ENCODE peak calls at places on chromosomes 6 and 20, in five cellular contexts. One of them, this sample, is unnamed.

GRCh38 chr20:10505320-10506226 is 70.5 kb downstream of the SLX4IP start:
- DNase-seq in IMR-90: peak
- DNase-seq in MM.1S: no peak
- DNase-seq in mammary epithelial cell: no peak
- DNase-seq in Peyer's patch: no peak
- DNase-seq in this sample: no peak

GRCh38 chr6:20933057-20933792 is 399.0 kb downstream of the CDKAL1 start:
- DNase-seq in MM.1S: no peak
- DNase-seq in Peyer's patch: no peak
- DNase-seq in IMR-90: no peak
- DNase-seq in mammary epithelial cell: no peak
- DNase-seq in this sample: no peak

GRCh38 chr6:127078669-127079068 is 39.8 kb upstream of the RSPO3 start:
- DNase-seq in mammary epithelial cell: no peak
- DNase-seq in IMR-90: no peak
- DNase-seq in Peyer's patch: no peak
- DNase-seq in MM.1S: no peak
- DNase-seq in this sample: no peak

GRCh38 chr20:57651977-57652864 is 32.0 kb upstream of the ZBP1 start:
- DNase-seq in mammary epithelial cell: no peak
- DNase-seq in MM.1S: no peak
- DNase-seq in Peyer's patch: peak
- DNase-seq in IMR-90: no peak
- DNase-seq in this sample: peak

GRCh38 chr6:117188627-117189201 is 76.6 kb upstream of the VGLL2 start:
- DNase-seq in MM.1S: peak
- DNase-seq in IMR-90: no peak
- DNase-seq in Peyer's patch: no peak
- DNase-seq in mammary epithelial cell: no peak
- DNase-seq in this sample: no peak

GRCh38 chr6:131231886-131232285 is 96.6 kb downstream of the AKAP7 start:
- DNase-seq in Peyer's patch: no peak
- DNase-seq in MM.1S: no peak
- DNase-seq in mammary epithelial cell: no peak
- DNase-seq in IMR-90: no peak
- DNase-seq in this sample: no peak

GRCh38 chr6:9766240-9766915 is 648.5 kb downstream of the TFAP2A start:
- DNase-seq in Peyer's patch: no peak
- DNase-seq in IMR-90: peak
- DNase-seq in mammary epithelial cell: peak
- DNase-seq in MM.1S: no peak
- DNase-seq in this sample: no peak

GRCh38 chr6:1712451-1712850 is 102.7 kb downstream of the FOXC1 start:
- DNase-seq in mammary epithelial cell: no peak
- DNase-seq in MM.1S: no peak
- DNase-seq in Peyer's patch: no peak
- DNase-seq in IMR-90: no peak
- DNase-seq in this sample: no peak

GRCh38 chr6:41077536-41077935 is 4.8 kb downstream of the NFYA start:
- DNase-seq in Peyer's patch: no peak
- DNase-seq in mammary epithelial cell: no peak
- DNase-seq in MM.1S: no peak
- DNase-seq in IMR-90: no peak
- DNase-seq in this sample: no peak

GRCh38 chr6:48404927-48405326 is 293.9 kb upstream of the PTCHD4 start:
- DNase-seq in Peyer's patch: no peak
- DNase-seq in MM.1S: no peak
- DNase-seq in IMR-90: no peak
- DNase-seq in mammary epithelial cell: no peak
- DNase-seq in this sample: no peak

GRCh38 chr20:23926941-23927872 is 47.7 kb upstream of the CST5 start:
- DNase-seq in IMR-90: no peak
- DNase-seq in MM.1S: no peak
- DNase-seq in Peyer's patch: no peak
- DNase-seq in mammary epithelial cell: no peak
- DNase-seq in this sample: no peak

GRCh38 chr6:35443341-35444030 is 8.7 kb upstream of the FANCE start:
- DNase-seq in mammary epithelial cell: no peak
- DNase-seq in Peyer's patch: no peak
- DNase-seq in IMR-90: no peak
- DNase-seq in MM.1S: no peak
- DNase-seq in this sample: no peak

GRCh38 chr20:8583209-8584106 is 451.4 kb downstream of the PLCB1 start:
- DNase-seq in IMR-90: peak
- DNase-seq in mammary epithelial cell: no peak
- DNase-seq in MM.1S: no peak
- DNase-seq in Peyer's patch: no peak
- DNase-seq in this sample: no peak

GRCh38 chr20:10065154-10065833 is 30.5 kb downstream of the ANKEF1 start:
- DNase-seq in MM.1S: no peak
- DNase-seq in mammary epithelial cell: peak
- DNase-seq in Peyer's patch: no peak
- DNase-seq in IMR-90: peak
- DNase-seq in this sample: no peak

GRCh38 chr6:166999845-167000253 is 652 bp downstream of the CEP43 start:
- DNase-seq in mammary epithelial cell: no peak
- DNase-seq in MM.1S: no peak
- DNase-seq in Peyer's patch: no peak
- DNase-seq in IMR-90: no peak
- DNase-seq in this sample: no peak

GRCh38 chr6:4610256-4610655 is 165.9 kb upstream of the CDYL start:
- DNase-seq in Peyer's patch: no peak
- DNase-seq in mammary epithelial cell: peak
- DNase-seq in MM.1S: no peak
- DNase-seq in IMR-90: peak
- DNase-seq in this sample: no peak

GRCh38 chr6:52061481-52061880 is 25.9 kb downstream of the PKHD1 start:
- DNase-seq in IMR-90: no peak
- DNase-seq in mammary epithelial cell: no peak
- DNase-seq in MM.1S: no peak
- DNase-seq in Peyer's patch: no peak
- DNase-seq in this sample: no peak

GRCh38 chr6:35096129-35096852 is 44.8 kb downstream of the TCP11 start:
- DNase-seq in IMR-90: peak
- DNase-seq in mammary epithelial cell: peak
- DNase-seq in Peyer's patch: no peak
- DNase-seq in MM.1S: no peak
- DNase-seq in this sample: peak

GRCh38 chr6:27873101-27874030 is 38.8 kb downstream of the OR2B2 start:
- DNase-seq in MM.1S: no peak
- DNase-seq in mammary epithelial cell: peak
- DNase-seq in IMR-90: peak
- DNase-seq in Peyer's patch: peak
- DNase-seq in this sample: peak

GRCh38 chr6:40936810-40937209 is 102.2 kb downstream of the UNC5CL start:
- DNase-seq in MM.1S: no peak
- DNase-seq in IMR-90: peak
- DNase-seq in mammary epithelial cell: peak
- DNase-seq in Peyer's patch: no peak
- DNase-seq in this sample: no peak

GRCh38 chr6:156655267-156655918 is 121.8 kb upstream of the ARID1B start:
- DNase-seq in Peyer's patch: no peak
- DNase-seq in mammary epithelial cell: no peak
- DNase-seq in MM.1S: no peak
- DNase-seq in IMR-90: no peak
- DNase-seq in this sample: peak

GRCh38 chr6:168075787-168076202 is 3.2 kb downstream of the FRMD1 start:
- DNase-seq in Peyer's patch: no peak
- DNase-seq in MM.1S: no peak
- DNase-seq in IMR-90: no peak
- DNase-seq in mammary epithelial cell: no peak
- DNase-seq in this sample: no peak

GRCh38 chr6:52253494-52253893 is 9.2 kb upstream of the IL17F start:
- DNase-seq in IMR-90: no peak
- DNase-seq in mammary epithelial cell: peak
- DNase-seq in MM.1S: peak
- DNase-seq in Peyer's patch: no peak
- DNase-seq in this sample: no peak

GRCh38 chr6:134235937-134236751 is 81.8 kb downstream of the SGK1 start:
- DNase-seq in mammary epithelial cell: peak
- DNase-seq in Peyer's patch: no peak
- DNase-seq in IMR-90: peak
- DNase-seq in MM.1S: peak
- DNase-seq in this sample: no peak

GRCh38 chr6:54801669-54802068 is 44.9 kb upstream of the FAM83B start:
- DNase-seq in IMR-90: peak
- DNase-seq in Peyer's patch: no peak
- DNase-seq in mammary epithelial cell: peak
- DNase-seq in MM.1S: no peak
- DNase-seq in this sample: no peak

GRCh38 chr6:2990179-2990931 is 9.3 kb upstream of the NQO2 start:
- DNase-seq in Peyer's patch: peak
- DNase-seq in mammary epithelial cell: peak
- DNase-seq in MM.1S: peak
- DNase-seq in IMR-90: no peak
- DNase-seq in this sample: peak

GRCh38 chr6:25005010-25005409 is 69.2 kb upstream of the RIPOR2 start:
- DNase-seq in IMR-90: no peak
- DNase-seq in mammary epithelial cell: no peak
- DNase-seq in MM.1S: no peak
- DNase-seq in Peyer's patch: no peak
- DNase-seq in this sample: no peak

DNA sequence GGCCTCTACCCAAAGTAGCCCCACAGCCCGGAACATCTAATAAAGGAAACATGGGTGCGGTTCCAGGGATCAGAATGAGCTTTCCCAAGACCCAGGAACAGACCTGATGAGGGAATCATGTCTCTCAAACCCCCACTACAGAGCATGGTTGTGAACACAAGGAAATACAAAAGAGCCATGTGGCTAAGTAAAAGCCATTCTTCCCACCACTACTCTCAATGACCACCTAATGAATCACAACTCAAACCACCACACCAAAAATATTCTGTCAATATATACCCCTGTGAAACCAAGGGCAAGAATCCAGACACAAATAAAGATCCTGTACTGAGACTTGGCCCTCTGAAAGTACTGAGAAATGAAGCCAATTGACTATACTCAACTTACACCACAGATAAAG is 20.9 kb upstream of the COL21A1 start:
- DNase-seq in Peyer's patch: no peak
- DNase-seq in MM.1S: no peak
- DNase-seq in IMR-90: no peak
- DNase-seq in mammary epithelial cell: no peak
- DNase-seq in this sample: no peak
- H3K4me3 ChIP-seq in Peyer's patch: no peak
- H3K4me3 ChIP-seq in MM.1S: no peak
- H3K4me3 ChIP-seq in IMR-90: no peak
- H3K4me3 ChIP-seq in mammary epithelial cell: no peak
- H3K4me3 ChIP-seq in this sample: no peak

DNA sequence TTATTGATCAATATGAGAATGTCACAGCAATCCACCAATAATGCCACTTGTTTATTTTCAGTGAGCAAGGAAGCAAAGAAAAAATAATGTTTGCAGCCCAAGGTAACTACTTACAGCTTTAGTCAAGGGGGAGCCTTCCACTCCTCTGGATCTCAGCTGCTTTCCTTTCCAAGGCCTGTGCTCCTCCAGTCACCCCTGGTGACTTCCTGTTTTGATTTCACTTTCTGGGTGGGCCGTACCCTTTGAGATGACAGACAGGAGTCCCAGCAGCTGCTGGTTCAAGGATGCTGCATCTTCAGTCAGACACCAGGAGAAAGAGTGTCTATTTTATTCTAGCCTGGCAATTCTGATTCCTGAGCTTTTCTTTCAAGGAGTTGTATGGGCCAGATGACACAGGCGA is 5.6 kb upstream of the VNN2 start:
- DNase-seq in mammary epithelial cell: no peak
- DNase-seq in MM.1S: peak
- DNase-seq in IMR-90: no peak
- DNase-seq in Peyer's patch: no peak
- DNase-seq in this sample: no peak
- H3K4me3 ChIP-seq in mammary epithelial cell: no peak
- H3K4me3 ChIP-seq in MM.1S: no peak
- H3K4me3 ChIP-seq in IMR-90: no peak
- H3K4me3 ChIP-seq in Peyer's patch: no peak
- H3K4me3 ChIP-seq in this sample: no peak

DNA sequence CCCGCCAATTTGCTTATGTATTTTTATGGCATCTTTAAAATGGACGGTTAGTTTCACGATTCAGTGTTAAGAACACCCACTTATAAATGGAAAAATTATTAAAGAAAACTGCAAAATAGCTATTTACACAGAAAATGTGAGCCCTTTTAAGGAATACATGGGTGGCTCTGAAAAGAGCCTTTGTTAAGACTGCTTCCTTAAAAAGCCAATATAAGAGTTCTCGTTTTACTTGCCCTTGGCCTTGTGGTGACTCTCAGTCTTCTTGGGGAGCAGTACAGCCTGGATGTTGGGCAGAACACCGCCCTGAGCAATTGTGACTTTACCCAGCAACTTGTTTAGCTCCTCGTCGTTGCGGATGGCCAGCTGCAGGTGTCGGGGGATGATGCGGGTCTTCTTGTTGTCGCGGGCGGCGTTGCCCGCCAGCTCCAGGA is 111.4 kb downstream of the HFE start:
- DNase-seq in MM.1S: no peak
- DNase-seq in mammary epithelial cell: no peak
- DNase-seq in IMR-90: peak
- DNase-seq in Peyer's patch: no peak
- DNase-seq in this sample: no peak
- H3K4me3 ChIP-seq in MM.1S: peak
- H3K4me3 ChIP-seq in mammary epithelial cell: peak
- H3K4me3 ChIP-seq in IMR-90: peak
- H3K4me3 ChIP-seq in Peyer's patch: peak
- H3K4me3 ChIP-seq in this sample: peak

DNA sequence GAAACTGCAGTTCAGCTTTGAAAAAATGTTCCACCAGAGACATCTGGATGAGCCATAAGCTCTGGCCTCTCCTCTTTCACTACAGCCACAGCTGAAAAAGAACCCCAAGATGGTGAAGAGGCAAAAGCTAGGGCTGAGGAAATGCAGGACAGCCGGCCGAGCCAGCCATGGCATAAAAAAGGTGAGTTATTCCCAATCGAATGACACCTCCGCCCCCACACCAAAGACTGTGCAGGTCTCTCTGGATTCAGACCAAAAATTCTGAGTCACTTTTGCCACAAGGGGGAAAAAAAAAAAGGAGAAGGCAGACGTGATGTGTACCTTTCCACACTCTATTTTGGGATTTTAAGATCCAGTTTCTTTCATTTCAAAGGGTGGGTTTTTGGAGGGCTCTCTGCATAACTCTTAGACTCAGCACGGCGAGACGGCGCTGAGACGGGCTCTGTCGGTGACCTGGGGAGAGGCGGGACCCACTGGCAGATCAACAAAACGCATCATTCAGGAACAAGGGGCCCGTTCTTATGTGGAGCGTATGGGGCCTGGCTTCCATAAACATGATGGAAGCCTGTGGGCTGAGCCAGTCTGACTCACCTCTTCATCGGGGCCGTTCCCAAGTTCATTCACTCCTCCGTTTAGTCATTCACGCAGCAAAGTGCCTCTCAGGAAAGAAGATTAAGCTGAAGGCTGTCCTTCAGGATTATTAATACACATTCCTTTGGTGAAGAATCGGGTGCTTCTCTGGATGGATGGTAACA is 54.8 kb downstream of the NFATC2 start:
- DNase-seq in mammary epithelial cell: peak
- DNase-seq in IMR-90: peak
- DNase-seq in Peyer's patch: no peak
- DNase-seq in MM.1S: no peak
- DNase-seq in this sample: no peak
- H3K4me3 ChIP-seq in mammary epithelial cell: peak
- H3K4me3 ChIP-seq in IMR-90: peak
- H3K4me3 ChIP-seq in Peyer's patch: no peak
- H3K4me3 ChIP-seq in MM.1S: no peak
- H3K4me3 ChIP-seq in this sample: no peak

This sample was measured in H7.